ENCODE peak calls at places on chromosomes 1 and 21, in four cellular contexts. Z is PC-3, T is GM23338, A is MM.1S. E is an unnamed sample.

GRCh38 chr1:93750946-93751345 is 69.3 kb upstream of the BCAR3 start:
- DNase-seq in Z (no peak), T (no peak), A (no peak), E (no peak)

GRCh38 chr1:234768569-234769283 is 158.7 kb upstream of the IRF2BP2 start:
- DNase-seq in Z (no peak), T (no peak), A (no peak), E (no peak)

GRCh38 chr1:9589144-9589718 is 520 bp downstream of the TMEM201 start:
- DNase-seq in Z (no peak), T (no peak), A (peak; percentile 51), E (peak; percentile 67)

GRCh38 chr1:4689271-4689935 is 35.0 kb downstream of the AJAP1 start:
- DNase-seq in Z (no peak), T (no peak), A (no peak), E (no peak)

GRCh38 chr1:12572506-12572905 is 45.5 kb downstream of the DHRS3 start:
- DNase-seq in Z (no peak), T (no peak), A (no peak), E (no peak)

GRCh38 chr1:216186131-216186530 is 237.1 kb downstream of the USH2A start:
- DNase-seq in Z (no peak), T (no peak), A (no peak), E (no peak)

GRCh38 chr1:51726544-51727225 is 109.8 kb downstream of the OSBPL9 start:
- DNase-seq in Z (no peak), T (no peak), A (peak; percentile 51), E (no peak)

GRCh38 chr1:15005116-15005515 is 148.4 kb upstream of the TMEM51 start:
- DNase-seq in Z (no peak), T (no peak), A (no peak), E (no peak)

GRCh38 chr1:74504125-74505065 is 8.0 kb downstream of the LRRC53 start:
- DNase-seq in Z (peak; percentile 72), T (peak; percentile 84), A (peak; percentile 62), E (peak; percentile 78)

GRCh38 chr1:200090252-200091159 is 63.0 kb downstream of the NR5A2 start:
- DNase-seq in Z (peak; percentile 66), T (peak; percentile 74), A (no peak), E (peak; percentile 26)

GRCh38 chr1:61264825-61265242 is 182.5 kb downstream of the NFIA start:
- DNase-seq in Z (no peak), T (no peak), A (no peak), E (no peak)

GRCh38 chr1:237340892-237341291 is 298.9 kb downstream of the RYR2 start:
- DNase-seq in Z (no peak), T (no peak), A (no peak), E (no peak)

GRCh38 chr1:201876148-201876547 is 12.6 kb upstream of the SHISA4 start:
- DNase-seq in Z (peak; percentile 22), T (no peak), A (no peak), E (no peak)

GRCh38 chr1:158649052-158649451 is 37.5 kb downstream of the SPTA1 start:
- DNase-seq in Z (no peak), T (peak; percentile 33), A (peak; percentile 45), E (no peak)

GRCh38 chr1:46547481-46548383 is 3.7 kb downstream of the KNCN start:
- DNase-seq in Z (peak; percentile 70), T (peak; percentile 87), A (peak; percentile 48), E (peak; percentile 78)

GRCh38 chr21:38712076-38712475 is 93.7 kb upstream of the ETS2 start:
- DNase-seq in Z (peak; percentile 72), T (peak; percentile 77), A (no peak), E (peak; percentile 64)

GRCh38 chr1:55055951-55056631 is 16.7 kb downstream of the PCSK9 start:
- DNase-seq in Z (no peak), T (no peak), A (no peak), E (no peak)

GRCh38 chr1:197392541-197392940 is 124.5 kb downstream of the CRB1 start:
- DNase-seq in Z (no peak), T (no peak), A (no peak), E (no peak)

GRCh38 chr1:183580281-183580682 is 10.0 kb downstream of the NCF2 start:
- DNase-seq in Z (peak; percentile 54), T (peak; percentile 76), A (peak; percentile 16), E (peak; percentile 60)

GRCh38 chr1:12147116-12147753 is 19.6 kb upstream of the TNFRSF1B start:
- DNase-seq in Z (no peak), T (no peak), A (no peak), E (no peak)

GRCh38 chr1:166007176-166007575 is 159.6 kb downstream of the FAM78B start:
- DNase-seq in Z (no peak), T (no peak), A (no peak), E (no peak)

GRCh38 chr1:15786581-15786980 is 20.9 kb downstream of the UQCRHL start:
- DNase-seq in Z (peak; percentile 48), T (no peak), A (no peak), E (no peak)

GRCh38 chr1:201714542-201715276 is 114.2 kb upstream of the IPO9 start:
- DNase-seq in Z (peak; percentile 95), T (no peak), A (no peak), E (peak; percentile 44)

GRCh38 chr1:156445789-156446263 is 54.7 kb downstream of the MEF2D start:
- DNase-seq in Z (peak; percentile 96), T (peak; percentile 93), A (peak; percentile 69), E (peak; percentile 89)

GRCh38 chr1:149884433-149885363 is 14.7 kb upstream of the BOLA1 start:
- DNase-seq in Z (peak; percentile 50), T (peak; percentile 35), A (peak; percentile 63), E (peak; percentile 33)

GRCh38 chr21:31180256-31181088 is 142.2 kb upstream of the KRTAP19-8 start:
- DNase-seq in Z (peak; percentile 71), T (peak; percentile 69), A (peak; percentile 59), E (peak; percentile 30)

GRCh38 chr1:86104606-86105532 is 51.7 kb downstream of the COL24A1 start:
- DNase-seq in Z (peak; percentile 69), T (no peak), A (no peak), E (no peak)

GRCh38 chr21:44819283-44820243 is 1.7 kb upstream of the SUMO3 start:
- DNase-seq in Z (no peak), T (no peak), A (no peak), E (no peak)

GRCh38 chr1:91697322-91698260 is 188.4 kb downstream of the TGFBR3 start:
- DNase-seq in Z (no peak), T (no peak), A (no peak), E (no peak)
- H3K27ac ChIP-seq in Z (no peak overlapping the region), T (no peak overlapping the region), A (no peak overlapping the region), E (no peak overlapping the region)

DNA sequence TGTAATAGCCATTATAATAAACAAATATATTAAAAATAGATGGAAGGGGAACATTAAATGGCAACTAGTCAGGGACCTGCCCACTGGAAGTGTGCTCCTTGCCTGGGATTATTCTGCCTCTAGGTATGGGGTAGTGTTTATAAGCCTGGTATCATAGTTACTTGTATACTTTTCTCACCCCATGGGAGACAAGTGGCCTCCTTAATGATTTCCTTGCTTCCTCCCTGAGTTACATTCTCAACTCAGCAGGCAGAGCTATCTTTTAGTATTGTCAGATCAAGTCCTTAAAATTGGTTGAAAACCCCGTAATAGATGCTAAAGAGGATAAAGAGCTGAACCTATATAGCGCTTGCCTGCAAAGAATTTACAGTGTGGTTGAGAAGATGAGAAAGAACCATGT is 106.6 kb downstream of the SPATA46 start:
- DNase-seq in Z (no peak), T (no peak), A (no peak), E (no peak)
- TF ChIP-seq EZH2phosphoT487 in Z (no peak), T (no peak), A (no peak), E (no peak)

GRCh38 chr1:66779475-66780078 is 21.5 kb downstream of the INSL5 start:
- DNase-seq in Z (no peak), T (no peak), A (peak; percentile 58), E (no peak)

GRCh38 chr1:66778266-66778665 is 22.8 kb downstream of the INSL5 start:
- DNase-seq in Z (no peak), T (no peak), A (no peak), E (no peak)

GRCh38 chr1:66775646-66776045 is 23.4 kb downstream of the DYNLT5 start:
- DNase-seq in Z (no peak), T (no peak), A (no peak), E (no peak)

GRCh38 chr1:66778969-66779368 is 22.1 kb downstream of the INSL5 start:
- DNase-seq in Z (no peak), T (no peak), A (peak; percentile 57), E (no peak)

DNA sequence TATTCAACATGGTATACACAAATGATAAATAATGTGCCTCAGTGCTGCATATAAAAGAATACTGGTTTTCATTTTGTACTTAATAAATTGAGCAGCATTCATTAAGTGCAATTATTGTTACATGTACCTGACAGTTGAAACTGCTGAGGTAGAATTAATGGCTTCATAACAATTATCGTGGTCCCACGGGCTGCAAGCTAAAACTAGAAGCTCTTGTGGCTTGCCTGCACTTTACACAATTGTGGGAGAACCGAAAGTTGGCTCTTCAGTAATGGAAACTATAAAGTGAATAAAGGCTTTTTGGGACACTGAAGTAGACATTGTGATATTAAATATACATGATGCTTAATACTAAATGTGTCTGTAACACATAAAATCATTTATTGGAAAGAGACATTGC is 23.2 kb downstream of the INSL5 start:
- DNase-seq in Z (no peak), T (no peak), A (peak; percentile 51), E (no peak)
- H3K4me2 ChIP-seq in Z (no peak overlapping the region), T (no peak overlapping the region), A (peak overlapping the region; percentile 75), E (no peak overlapping the region)

GRCh38 chr21:46124083-46124925 is 26.4 kb downstream of the COL6A2 start:
- DNase-seq in Z (no peak), T (no peak), A (no peak), E (no peak)

GRCh38 chr21:46124926-46125845 is 27.3 kb downstream of the COL6A2 start:
- DNase-seq in Z (no peak), T (no peak), A (no peak), E (no peak)

GRCh38 chr21:46126321-46127238 is 28.7 kb downstream of the COL6A2 start:
- DNase-seq in Z (no peak), T (no peak), A (no peak), E (no peak)

GRCh38 chr21:46127239-46128105 is 27.9 kb downstream of the FTCD start:
- DNase-seq in Z (no peak), T (no peak), A (no peak), E (no peak)

GRCh38 chr21:46125846-46126301 is 28.0 kb downstream of the COL6A2 start:
- DNase-seq in Z (no peak), T (no peak), A (no peak), E (no peak)
- H3K27ac ChIP-seq in Z (no peak overlapping the region), T (no peak overlapping the region), A (no peak overlapping the region), E (no peak overlapping the region)